ENCODE peak calls at places on chromosomes 2 and 18, in four cellular contexts. One of them, this sample, is unnamed.
A peak's percentile ranks its signal among the peaks of the same experiment; 100 is the strongest.

GRCh38 chr2:95350320-95351079 is 52.0 kb upstream of the FAHD2A start:
- DNase-seq in neural progenitor cell: no peak
- DNase-seq in GM12878: no peak
- DNase-seq in IMR-90: no peak
- DNase-seq in this sample: no peak

GRCh38 chr18:12113999-12114646 is 20.5 kb downstream of the ANKRD62 start:
- DNase-seq in IMR-90: no peak
- DNase-seq in neural progenitor cell: no peak
- DNase-seq in GM12878: no peak
- DNase-seq in this sample: peak; percentile 3

GRCh38 chr2:238024986-238025385 is 35.8 kb upstream of the SCLY start:
- DNase-seq in neural progenitor cell: no peak
- DNase-seq in GM12878: no peak
- DNase-seq in IMR-90: peak; percentile 89
- DNase-seq in this sample: no peak

GRCh38 chr2:32424739-32425138 is 67.9 kb downstream of the BIRC6 start:
- DNase-seq in IMR-90: no peak
- DNase-seq in neural progenitor cell: no peak
- DNase-seq in GM12878: no peak
- DNase-seq in this sample: no peak

GRCh38 chr2:146615778-146616177 is 1229.1 kb upstream of the ACVR2A start:
- DNase-seq in GM12878: no peak
- DNase-seq in IMR-90: no peak
- DNase-seq in neural progenitor cell: no peak
- DNase-seq in this sample: no peak

GRCh38 chr2:168694173-168694572 is 108.3 kb upstream of the NOSTRIN start:
- DNase-seq in neural progenitor cell: no peak
- DNase-seq in IMR-90: no peak
- DNase-seq in GM12878: no peak
- DNase-seq in this sample: no peak

GRCh38 chr2:72915076-72915906 is 2.0 kb upstream of the EMX1 start:
- DNase-seq in GM12878: no peak
- DNase-seq in neural progenitor cell: peak; percentile 45
- DNase-seq in IMR-90: no peak
- DNase-seq in this sample: no peak

GRCh38 chr2:118169359-118170005 is 81.2 kb downstream of the INSIG2 start:
- DNase-seq in GM12878: no peak
- DNase-seq in neural progenitor cell: no peak
- DNase-seq in IMR-90: no peak
- DNase-seq in this sample: no peak

GRCh38 chr18:47422524-47422923 is 171.1 kb upstream of the SKOR2 start:
- DNase-seq in GM12878: no peak
- DNase-seq in IMR-90: no peak
- DNase-seq in neural progenitor cell: peak; percentile 32
- DNase-seq in this sample: no peak

GRCh38 chr2:68653538-68653982 is 10.2 kb downstream of the PROKR1 start:
- DNase-seq in neural progenitor cell: no peak
- DNase-seq in GM12878: peak; percentile 7
- DNase-seq in IMR-90: peak; percentile 85
- DNase-seq in this sample: peak; percentile 53

GRCh38 chr2:23480991-23481797 is 96.2 kb downstream of the KLHL29 start:
- DNase-seq in IMR-90: peak; percentile 90
- DNase-seq in neural progenitor cell: no peak
- DNase-seq in GM12878: no peak
- DNase-seq in this sample: peak; percentile 73

GRCh38 chr2:149213764-149214493 is 116.5 kb upstream of the LYPD6 start:
- DNase-seq in neural progenitor cell: no peak
- DNase-seq in GM12878: no peak
- DNase-seq in IMR-90: no peak
- DNase-seq in this sample: no peak

GRCh38 chr2:161486111-161486510 is 70.0 kb downstream of the TBR1 start:
- DNase-seq in neural progenitor cell: no peak
- DNase-seq in GM12878: no peak
- DNase-seq in IMR-90: peak; percentile 2
- DNase-seq in this sample: no peak

GRCh38 chr2:240789051-240789453 is 31.0 kb downstream of the KIF1A start:
- DNase-seq in neural progenitor cell: no peak
- DNase-seq in GM12878: no peak
- DNase-seq in IMR-90: no peak
- DNase-seq in this sample: no peak

DNA sequence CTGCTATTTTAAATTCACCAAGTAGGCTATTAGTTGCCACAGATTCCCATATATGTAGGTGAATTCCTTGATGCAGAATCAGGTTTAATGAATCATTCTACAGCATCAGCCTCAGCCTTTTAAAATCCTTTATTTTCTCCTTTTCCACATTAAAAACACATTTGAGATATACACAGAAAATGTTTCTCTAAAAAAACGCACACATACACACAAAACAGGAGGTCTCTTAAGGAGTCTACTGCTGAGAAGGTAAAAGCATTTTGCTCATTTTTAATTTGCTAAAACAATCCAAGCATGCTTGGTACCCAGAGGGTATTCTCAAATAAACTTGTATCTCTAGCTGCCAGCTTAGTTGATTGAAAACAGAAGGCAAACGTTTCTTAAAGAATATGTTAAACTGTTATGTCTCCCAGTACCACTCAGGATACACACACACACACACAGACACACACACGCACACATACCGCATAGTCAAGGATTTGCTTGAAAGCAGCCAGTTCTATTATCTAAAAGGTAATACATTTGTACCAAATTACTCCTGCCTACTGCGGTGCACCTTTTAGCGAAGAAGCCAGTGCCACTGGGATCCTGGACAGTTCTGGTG is 106.8 kb upstream of the KCTD1 start:
- DNase-seq in neural progenitor cell: no peak
- DNase-seq in IMR-90: no peak
- DNase-seq in GM12878: no peak
- DNase-seq in this sample: peak; percentile 54
- H3K9ac ChIP-seq in neural progenitor cell: no peak overlapping the region
- H3K9ac ChIP-seq in IMR-90: no peak overlapping the region
- H3K9ac ChIP-seq in GM12878: no peak overlapping the region
- H3K9ac ChIP-seq in this sample: no peak overlapping the region

GRCh38 chr2:27354597-27354927 is 2.0 kb downstream of the GTF3C2 start:
- DNase-seq in neural progenitor cell: no peak
- DNase-seq in GM12878: no peak
- DNase-seq in IMR-90: no peak
- DNase-seq in this sample: no peak

GRCh38 chr2:27356382-27357181 is at the start of gene GTF3C2:
- DNase-seq in neural progenitor cell: peak; percentile 99
- DNase-seq in IMR-90: peak; percentile 97
- DNase-seq in GM12878: peak; percentile 88
- DNase-seq in this sample: peak; percentile 98

GRCh38 chr2:27351802-27352598 is 4.6 kb downstream of the GTF3C2 start:
- DNase-seq in neural progenitor cell: no peak
- DNase-seq in IMR-90: no peak
- DNase-seq in GM12878: no peak
- DNase-seq in this sample: no peak

GRCh38 chr2:27356056-27356381 is 545 bp downstream of the GTF3C2 start:
- DNase-seq in GM12878: no peak
- DNase-seq in neural progenitor cell: peak; percentile 74
- DNase-seq in IMR-90: peak; percentile 53
- DNase-seq in this sample: peak; percentile 65

GRCh38 chr2:27353762-27354596 is 2.6 kb downstream of the GTF3C2 start:
- DNase-seq in GM12878: no peak
- DNase-seq in neural progenitor cell: no peak
- DNase-seq in IMR-90: peak; percentile 58
- DNase-seq in this sample: peak; percentile 20
- H3K4me1 ChIP-seq in GM12878: no peaks in the 10 kb centered on the region
- H3K4me1 ChIP-seq in neural progenitor cell: peaks cover 5% of the 10 kb centered on the region
- H3K4me1 ChIP-seq in IMR-90: peaks cover 8% of the 10 kb centered on the region
- H3K4me1 ChIP-seq in this sample: peaks cover 35% of the 10 kb centered on the region

DNA sequence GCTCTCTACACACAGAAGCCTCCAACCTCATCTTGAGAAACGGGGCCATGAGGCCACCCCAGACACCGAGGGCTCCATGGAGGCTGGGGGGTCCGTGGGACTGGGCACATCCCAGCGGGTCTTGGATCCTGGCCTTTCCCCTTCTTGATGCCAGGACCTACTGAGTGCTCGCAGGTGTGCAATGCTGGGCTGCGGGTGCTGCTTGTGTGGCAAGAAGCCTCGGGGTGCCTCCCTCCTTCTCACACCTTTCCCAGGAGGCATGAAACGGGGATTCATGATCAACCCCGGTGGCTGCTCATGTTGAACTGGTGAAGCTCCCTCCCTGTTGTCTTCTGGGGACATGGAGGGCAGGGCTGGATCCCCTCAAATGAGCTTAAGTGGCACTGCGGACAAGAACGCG is 2.0 kb upstream of the BUB1 start:
- DNase-seq in GM12878: no peak
- DNase-seq in IMR-90: no peak
- DNase-seq in neural progenitor cell: no peak
- DNase-seq in this sample: no peak
- H3K4me3 ChIP-seq in GM12878: no peak overlapping the region
- H3K4me3 ChIP-seq in IMR-90: no peak overlapping the region
- H3K4me3 ChIP-seq in neural progenitor cell: no peak overlapping the region
- H3K4me3 ChIP-seq in this sample: no peak overlapping the region

GRCh38 chr2:28360066-28360741 is 32.5 kb upstream of the FOSL2 start:
- DNase-seq in neural progenitor cell: no peak
- DNase-seq in GM12878: no peak
- DNase-seq in IMR-90: no peak
- DNase-seq in this sample: no peak
- H3K9ac ChIP-seq in neural progenitor cell: no peak overlapping the region
- H3K9ac ChIP-seq in GM12878: no peak overlapping the region
- H3K9ac ChIP-seq in IMR-90: no peak overlapping the region
- H3K9ac ChIP-seq in this sample: no peak overlapping the region